ENCODE peak calls at places on chromosomes 3 and 15, in nine cellular contexts. F, T, I, S, P, V, D, W and X are unnamed samples.
A peak's percentile ranks its signal among the peaks of the same experiment; 100 is the strongest.

GRCh38 chr15:39188930-39189329 is 391.9 kb upstream of the THBS1 start:
- DNase-seq in S (peak; percentile 37), I (peak; percentile 44), V (no peak), W (no peak), D (no peak), F (no peak), T (peak; percentile 80), P (no peak), X (no peak)

GRCh38 chr15:99592135-99592845 is 26.5 kb downstream of the MEF2A start:
- DNase-seq in P (no peak), W (no peak), I (no peak), D (no peak), V (no peak), T (no peak), S (no peak), F (no peak), X (no peak)

GRCh38 chr3:68941055-68941454 is 8.7 kb upstream of the TAFA4 start:
- DNase-seq in F (no peak), D (no peak), I (no peak), S (no peak), V (no peak), T (no peak), W (no peak), P (no peak), X (no peak)

GRCh38 chr15:85750319-85750806 is 44.4 kb downstream of the KLHL25 start:
- DNase-seq in P (no peak), V (peak; percentile 28), W (no peak), S (no peak), I (no peak), D (no peak), T (no peak), F (no peak), X (no peak)

GRCh38 chr3:186048119-186048518 is 60.8 kb downstream of the ETV5 start:
- DNase-seq in S (no peak), W (no peak), F (no peak), P (no peak), I (no peak), D (no peak), V (no peak), T (no peak), X (no peak)

GRCh38 chr3:122356402-122356801 is 26.6 kb downstream of the MIX23 start:
- DNase-seq in F (no peak), S (peak; percentile 57), W (peak; percentile 28), D (peak; percentile 39), V (peak; percentile 75), I (peak; percentile 34), P (peak; percentile 50), T (peak; percentile 66), X (peak; percentile 52)

GRCh38 chr15:59587085-59587826 is 24.3 kb upstream of the GCNT3 start:
- DNase-seq in P (no peak), I (peak; percentile 81), D (no peak), T (peak; percentile 62), V (no peak), S (no peak), W (no peak), F (no peak), X (no peak)

GRCh38 chr3:52773361-52774065 is 2.8 kb upstream of the NEK4 start:
- DNase-seq in F (no peak), P (no peak), V (no peak), D (no peak), S (no peak), T (no peak), I (no peak), W (no peak), X (no peak)

GRCh38 chr3:57221883-57222282 is 5.6 kb upstream of the APPL1 start:
- DNase-seq in D (peak; percentile 36), S (peak; percentile 20), W (no peak), F (no peak), I (no peak), T (peak; percentile 20), P (peak; percentile 13), V (peak; percentile 49), X (no peak)

GRCh38 chr3:148716657-148717056 is 19.0 kb downstream of the AGTR1 start:
- DNase-seq in W (no peak), D (no peak), V (no peak), T (no peak), F (no peak), S (no peak), P (no peak), I (no peak), X (no peak)

GRCh38 chr15:68098465-68098864 is 44.4 kb downstream of the PIAS1 start:
- DNase-seq in W (no peak), S (no peak), I (no peak), D (no peak), T (no peak), P (no peak), V (no peak), F (no peak), X (no peak)

GRCh38 chr3:183185696-183186095 is 23.2 kb upstream of the LAMP3 start:
- DNase-seq in P (no peak), I (no peak), S (no peak), W (no peak), T (no peak), D (no peak), V (no peak), F (peak; percentile 26), X (no peak)

GRCh38 chr15:66724732-66725467 is 22.9 kb downstream of the SMAD6 start:
- DNase-seq in D (peak; percentile 64), I (no peak), F (no peak), V (no peak), S (no peak), T (no peak), P (no peak), W (no peak), X (no peak)

GRCh38 chr3:150699068-150699635 is 4.6 kb downstream of the ERICH6 start:
- DNase-seq in I (no peak), S (peak; percentile 4), D (no peak), F (no peak), W (no peak), T (peak; percentile 37), V (no peak), P (peak; percentile 58), X (no peak)

DNA sequence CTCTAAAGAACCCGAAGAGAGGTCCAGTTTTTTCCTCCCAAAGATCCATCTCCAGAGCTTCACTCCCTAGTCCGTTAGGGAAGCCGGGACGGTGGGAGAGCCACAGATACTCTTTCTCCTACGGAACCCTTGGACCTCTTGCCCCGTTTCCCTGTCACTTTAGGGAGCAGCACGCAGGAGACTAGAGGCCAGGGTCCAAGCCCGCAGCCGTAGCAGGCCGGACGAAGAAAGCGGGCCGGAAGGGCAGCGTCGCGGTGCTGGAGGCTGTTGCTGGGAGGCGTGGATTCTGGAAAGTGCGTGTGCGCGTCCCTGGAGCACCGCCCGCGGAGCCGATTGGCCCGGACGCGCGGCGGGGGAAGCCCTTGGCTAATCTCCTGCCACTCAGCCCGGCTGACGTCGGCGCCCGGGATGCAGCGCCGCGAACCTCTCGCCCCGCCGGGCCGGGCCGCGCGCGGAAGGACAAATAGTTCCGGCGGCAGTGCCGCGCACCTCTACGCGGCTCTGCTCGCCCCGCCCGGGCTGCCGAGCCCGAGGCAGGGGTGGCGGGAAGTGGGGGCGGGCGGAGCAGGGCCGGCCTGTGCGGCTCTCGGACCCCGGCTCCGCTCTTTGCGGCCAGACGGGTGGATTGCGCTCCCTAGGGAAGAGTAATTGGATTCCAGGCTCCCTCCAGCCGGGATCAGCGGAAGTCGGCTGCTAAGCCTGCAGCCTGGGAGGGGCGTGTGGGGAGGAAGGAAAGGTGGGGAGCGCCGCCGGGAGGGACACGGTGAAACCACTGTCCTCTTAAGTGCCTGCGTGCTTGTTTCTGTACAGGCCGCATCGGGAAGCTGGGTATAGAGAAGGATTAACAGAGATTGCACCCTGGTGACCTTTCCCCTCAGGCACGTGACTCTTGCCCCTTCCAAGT is 31.3 kb upstream of the TCF12 start:
- DNase-seq in S (peak; percentile 88), T (peak; percentile 98), F (peak; percentile 40), W (peak; percentile 53), P (peak; percentile 95), D (peak; percentile 95), I (peak; percentile 86), V (peak; percentile 95), X (peak; percentile 68)
- TF ChIP-seq CTCF in S (peak; percentile 54), T (peak; percentile 34), F (no peak), W (no peak), P (no peak), D (peak; percentile 23), I (no peak), V (no peak), X (no peak)

GRCh38 chr15:80779658-80780415 is 667 bp downstream of the CEMIP start:
- DNase-seq in W (no peak), V (peak; percentile 63), P (no peak), D (peak; percentile 74), S (peak; percentile 25), F (no peak), T (peak; percentile 49), I (no peak), X (no peak)
- TF ChIP-seq REST in W (peak; percentile 3), V (no peak), P (no peak), D (peak; percentile 77), S (no peak), F (no peak), T (no peak), I (no peak), X (no peak)

DNA sequence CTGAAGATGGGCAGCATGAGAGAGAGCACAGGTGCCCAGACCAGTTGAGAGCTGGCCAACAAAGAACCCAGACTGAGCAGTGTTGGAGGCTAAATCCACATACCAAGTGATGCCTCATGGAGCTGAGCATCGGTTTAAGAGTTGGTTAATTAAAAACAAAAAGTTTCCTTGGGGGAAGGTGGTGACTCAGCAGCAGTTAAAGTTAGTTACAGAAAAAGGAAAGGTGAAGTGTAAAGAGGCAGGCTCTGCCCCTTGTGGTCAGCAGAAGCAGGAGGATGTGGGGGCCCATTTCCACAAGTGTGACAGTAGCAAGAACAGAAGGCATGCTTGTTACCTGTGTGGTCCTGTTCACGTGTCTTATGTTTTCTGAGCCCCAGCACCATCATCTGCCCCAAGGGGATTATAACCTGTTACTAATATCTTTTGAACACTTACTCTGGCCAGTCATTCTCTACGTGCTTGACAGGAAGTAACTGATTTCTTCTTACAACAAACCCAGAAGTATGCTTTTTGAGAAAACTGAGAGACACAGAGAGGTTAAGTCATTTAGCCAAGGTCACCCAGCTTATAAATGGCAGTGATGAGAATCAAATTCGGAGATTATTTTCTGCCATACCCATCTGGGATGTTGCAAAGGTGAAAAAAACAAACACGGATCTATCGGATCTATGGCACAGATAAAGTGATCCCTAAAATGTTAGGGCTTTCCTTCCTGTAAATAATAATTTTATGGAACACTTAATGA is 91.0 kb downstream of the EPHB1 start:
- DNase-seq in P (no peak), V (peak; percentile 55), D (no peak), T (no peak), S (no peak), W (no peak), F (peak; percentile 95), I (no peak), X (no peak)
- TF ChIP-seq CTCF in P (no peak), V (peak; percentile 48), D (peak; percentile 27), T (no peak), S (no peak), W (peak; percentile 10), F (peak; percentile 51), I (no peak), X (no peak)

DNA sequence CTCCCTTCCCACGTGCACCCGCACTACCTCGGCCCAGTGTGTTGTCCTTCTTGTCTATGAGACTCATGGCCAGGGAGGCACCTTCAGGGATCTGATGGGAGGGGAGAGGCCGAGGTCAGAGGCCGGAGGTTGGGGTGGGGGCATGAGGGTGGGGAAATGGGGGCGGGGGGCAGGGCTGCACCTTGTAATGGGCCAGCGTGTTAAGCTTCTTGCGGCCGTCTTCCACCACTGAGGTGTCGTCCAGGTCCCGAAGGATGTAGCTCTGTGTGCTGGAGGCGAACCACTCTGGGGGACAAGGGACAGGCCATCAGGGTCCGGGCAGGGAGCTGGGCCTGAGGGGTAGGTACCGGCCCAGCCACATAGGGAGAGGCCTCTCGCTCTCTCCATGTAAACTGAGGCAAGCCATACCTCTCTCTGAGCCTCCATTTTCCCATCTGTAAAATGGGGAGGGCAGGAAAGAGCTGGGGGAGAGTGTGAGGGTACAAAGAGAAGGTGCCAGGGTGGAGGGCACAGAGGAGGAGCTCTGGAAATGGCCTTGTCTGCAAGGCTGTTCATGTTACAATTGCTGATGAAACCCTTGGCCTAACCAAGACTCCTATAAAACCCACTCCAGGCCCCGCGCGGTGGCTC is 18.8 kb downstream of the H1-8 start:
- DNase-seq in T (no peak), P (no peak), D (no peak), S (no peak), W (no peak), V (no peak), F (no peak), I (no peak), X (no peak)
- TF ChIP-seq REST in T (no peak), P (no peak), D (no peak), S (no peak), W (no peak), V (no peak), F (no peak), I (no peak), X (no peak)